ENCODE peak calls at places on chromosomes 4 and X, in four cellular contexts. One of them, this sample, is unnamed.

GRCh38 chr4:112516401-112517066 is 554 bp upstream of the NEUROG2 start:
- DNase-seq in adrenal gland: no peak
- DNase-seq in brain microvascular endothelial cell: no peak
- DNase-seq in sigmoid colon: no peak
- DNase-seq in this sample: no peak

GRCh38 chr4:38161208-38162113 is 201.3 kb downstream of the PTTG2 start:
- DNase-seq in brain microvascular endothelial cell: no peak
- DNase-seq in sigmoid colon: no peak
- DNase-seq in adrenal gland: no peak
- DNase-seq in this sample: no peak

GRCh38 chrX:6708041-6708440 is 173.1 kb upstream of the VCX3A start:
- DNase-seq in brain microvascular endothelial cell: no peak
- DNase-seq in sigmoid colon: no peak
- DNase-seq in adrenal gland: no peak
- DNase-seq in this sample: no peak

GRCh38 chr4:30720021-30720655 is at the start of gene PCDH7:
- DNase-seq in brain microvascular endothelial cell: peak; percentile 28
- DNase-seq in adrenal gland: no peak
- DNase-seq in sigmoid colon: peak; percentile 77
- DNase-seq in this sample: peak; percentile 69

GRCh38 chrX:133267621-133268020 is 49.5 kb upstream of the TFDP3 start:
- DNase-seq in brain microvascular endothelial cell: no peak
- DNase-seq in sigmoid colon: no peak
- DNase-seq in adrenal gland: no peak
- DNase-seq in this sample: no peak

GRCh38 chr4:10625130-10625529 is 59.4 kb downstream of the CLNK start:
- DNase-seq in brain microvascular endothelial cell: no peak
- DNase-seq in adrenal gland: no peak
- DNase-seq in sigmoid colon: no peak
- DNase-seq in this sample: no peak

GRCh38 chr4:127505203-127505602 is 127.6 kb upstream of the INTU start:
- DNase-seq in adrenal gland: peak; percentile 33
- DNase-seq in sigmoid colon: no peak
- DNase-seq in brain microvascular endothelial cell: peak; percentile 85
- DNase-seq in this sample: peak; percentile 62

GRCh38 chr4:147772459-147772969 is 40.6 kb downstream of the ARHGAP10 start:
- DNase-seq in brain microvascular endothelial cell: peak; percentile 84
- DNase-seq in adrenal gland: no peak
- DNase-seq in sigmoid colon: no peak
- DNase-seq in this sample: no peak

GRCh38 chr4:83644677-83645639 is 109.0 kb downstream of the GPAT3 start:
- DNase-seq in adrenal gland: peak; percentile 25
- DNase-seq in brain microvascular endothelial cell: peak; percentile 46
- DNase-seq in sigmoid colon: no peak
- DNase-seq in this sample: no peak

GRCh38 chr4:17578482-17578891 is 1.5 kb downstream of the LAP3 start:
- DNase-seq in brain microvascular endothelial cell: no peak
- DNase-seq in sigmoid colon: no peak
- DNase-seq in adrenal gland: no peak
- DNase-seq in this sample: no peak

GRCh38 chrX:43860646-43861370 is 21.4 kb downstream of the MAOB start:
- DNase-seq in sigmoid colon: no peak
- DNase-seq in brain microvascular endothelial cell: peak; percentile 70
- DNase-seq in adrenal gland: no peak
- DNase-seq in this sample: no peak